ENCODE peak calls at places on chromosomes 6 and 20, in seven cellular contexts. S, K, I, M, E, W and H are unnamed samples.

GRCh38 chr6:56760842-56761241 is 118.2 kb upstream of the DST start:
- DNase-seq in M (no peak), S (no peak), E (no peak), I (no peak), K (no peak), W (no peak), H (no peak)

GRCh38 chr6:148342146-148343027 is at the start of gene SASH1:
- DNase-seq in W (peak; percentile 70), M (peak; percentile 64), I (peak; percentile 92), K (peak; percentile 44), E (peak; percentile 71), S (peak; percentile 61), H (peak; percentile 84)

GRCh38 chr20:40562031-40562430 is 127.0 kb downstream of the MAFB start:
- DNase-seq in K (no peak), I (peak; percentile 76), E (peak; percentile 19), S (no peak), W (peak; percentile 16), M (no peak), H (no peak)

GRCh38 chr6:95496769-95497426 is 80.4 kb upstream of the MANEA start:
- DNase-seq in S (no peak), K (no peak), E (no peak), W (no peak), M (no peak), I (no peak), H (no peak)

GRCh38 chr6:133424359-133424758 is 183.2 kb downstream of the EYA4 start:
- DNase-seq in M (no peak), S (no peak), W (no peak), E (no peak), I (no peak), K (no peak), H (no peak)

GRCh38 chr6:164097557-164098398 is 683.3 kb downstream of the QKI start:
- DNase-seq in I (peak; percentile 71), K (no peak), E (no peak), W (peak; percentile 49), M (no peak), S (peak; percentile 38), H (peak; percentile 55)

GRCh38 chr20:11958852-11959251 is 41.2 kb downstream of the BTBD3 start:
- DNase-seq in W (peak; percentile 6), E (no peak), I (no peak), M (no peak), S (no peak), K (no peak), H (no peak)

GRCh38 chr6:69868252-69868804 is 2.0 kb downstream of the COL19A1 start:
- DNase-seq in I (no peak), W (no peak), M (no peak), S (no peak), K (no peak), E (no peak), H (no peak)

GRCh38 chr6:89270951-89271721 is 44.0 kb downstream of the GABRR2 start:
- DNase-seq in K (no peak), E (no peak), S (no peak), W (no peak), I (no peak), M (no peak), H (no peak)

GRCh38 chr6:155234687-155235543 is 28.9 kb upstream of the CLDN20 start:
- DNase-seq in W (peak; percentile 12), K (no peak), I (peak; percentile 49), E (no peak), S (no peak), M (no peak), H (no peak)

GRCh38 chr6:109265530-109265929 is 116.7 kb downstream of the CD164 start:
- DNase-seq in I (no peak), K (no peak), W (no peak), E (no peak), M (no peak), S (no peak), H (no peak)

GRCh38 chr6:45838996-45839395 is 176.7 kb downstream of the CLIC5 start:
- DNase-seq in W (no peak), K (no peak), M (no peak), E (no peak), I (no peak), S (no peak), H (no peak)

GRCh38 chr6:453152-453551 is 61.6 kb downstream of the IRF4 start:
- DNase-seq in E (no peak), W (peak; percentile 3), I (peak; percentile 32), M (peak; percentile 20), S (no peak), K (no peak), H (peak; percentile 62)

GRCh38 chr20:4084721-4085120 is 69.4 kb upstream of the RNF24 start:
- DNase-seq in K (no peak), M (peak; percentile 13), I (no peak), W (no peak), S (no peak), E (no peak), H (no peak)

GRCh38 chr6:34027445-34027936 is 118.4 kb downstream of the GRM4 start:
- DNase-seq in E (peak; percentile 64), W (peak; percentile 28), M (no peak), I (peak; percentile 92), K (no peak), S (peak; percentile 34), H (peak; percentile 22)

GRCh38 chr6:163243083-163243482 is 171.4 kb upstream of the QKI start:
- DNase-seq in K (no peak), W (no peak), I (no peak), S (no peak), E (no peak), M (no peak), H (no peak)

GRCh38 chr6:108837236-108837971 is 10.8 kb upstream of the ARMC2 start:
- DNase-seq in I (no peak), W (peak; percentile 25), M (no peak), S (no peak), K (no peak), E (no peak), H (no peak)

GRCh38 chr6:135861189-135861588 is 9.7 kb downstream of the PDE7B start:
- DNase-seq in K (no peak), M (no peak), S (no peak), E (no peak), I (no peak), W (no peak), H (no peak)

DNA sequence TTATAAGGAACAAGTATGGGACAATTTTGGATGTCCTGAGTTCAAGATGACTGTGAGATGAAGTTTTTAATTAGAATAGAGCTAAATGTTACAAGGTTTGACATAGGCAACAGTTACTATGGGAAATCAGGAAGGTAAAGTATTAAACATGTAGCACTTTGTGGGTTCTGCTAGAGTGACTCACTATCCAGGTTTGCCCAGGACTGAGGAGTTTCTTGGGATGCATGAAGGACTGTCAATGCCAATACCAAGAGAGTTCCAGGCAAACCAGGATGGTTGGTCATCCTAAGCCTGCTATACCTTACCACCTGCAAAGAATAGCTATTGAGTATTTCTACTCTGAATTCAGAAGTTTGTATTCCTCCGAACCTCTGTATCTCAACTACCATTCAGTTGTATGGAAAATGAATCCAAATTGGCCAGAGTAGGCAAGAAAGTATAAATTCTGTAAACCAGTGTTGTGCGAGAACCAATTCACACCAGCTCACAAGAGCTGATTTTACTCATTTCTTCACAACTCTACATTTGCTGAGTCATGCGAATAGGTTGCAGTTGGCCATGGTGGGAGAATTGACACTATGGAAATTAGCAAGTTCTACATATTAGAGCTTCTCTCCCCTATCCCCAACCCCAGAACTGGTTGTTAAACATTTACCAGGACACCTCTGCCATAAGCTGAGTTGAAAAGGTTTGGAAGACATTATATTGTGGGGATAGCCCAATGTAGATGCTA is 449.6 kb downstream of the PLCB1 start:
- DNase-seq in S (no peak), M (no peak), W (no peak), I (no peak), E (no peak), K (no peak), H (no peak)
- TF ChIP-seq CTCF in S (no peak), M (no peak), W (no peak), I (no peak), E (no peak), K (no peak), H (no peak)

GRCh38 chr20:2998728-2999127 is 44.7 kb upstream of the GNRH2 start:
- DNase-seq in E (no peak), S (no peak), K (no peak), I (no peak), W (no peak), M (no peak), H (no peak)

GRCh38 chr20:2995796-2996195 is 47.6 kb upstream of the GNRH2 start:
- DNase-seq in M (no peak), S (no peak), I (no peak), E (no peak), K (no peak), W (no peak), H (no peak)

GRCh38 chr20:3003416-3003815 is 40.0 kb upstream of the GNRH2 start:
- DNase-seq in K (no peak), W (no peak), S (no peak), M (no peak), E (no peak), I (no peak), H (no peak)

GRCh38 chr20:3000852-3001523 is 42.4 kb upstream of the GNRH2 start:
- DNase-seq in M (no peak), W (peak; percentile 69), K (peak; percentile 35), E (no peak), S (no peak), I (no peak), H (peak; percentile 85)
- H3K4me3 ChIP-seq in M (no peak overlapping the region), W (no peak overlapping the region), K (no peak overlapping the region), E (no peak overlapping the region), S (no peak overlapping the region), I (no peak overlapping the region), H (no peak overlapping the region)

GRCh38 chr20:23254505-23254904 is 96.1 kb upstream of the NXT1 start:
- DNase-seq in E (no peak), K (no peak), S (no peak), I (no peak), M (no peak), W (no peak), H (no peak)

GRCh38 chr20:23254034-23254433 is 96.6 kb upstream of the NXT1 start:
- DNase-seq in I (no peak), K (no peak), W (no peak), E (no peak), M (no peak), S (no peak), H (no peak)

GRCh38 chr20:23253524-23253923 is 97.1 kb upstream of the NXT1 start:
- DNase-seq in E (no peak), K (no peak), S (no peak), I (no peak), W (no peak), M (no peak), H (no peak)

GRCh38 chr20:23249541-23249940 is 101.0 kb upstream of the NXT1 start:
- DNase-seq in I (peak; percentile 38), E (no peak), W (no peak), S (no peak), M (no peak), K (no peak), H (no peak)

DNA sequence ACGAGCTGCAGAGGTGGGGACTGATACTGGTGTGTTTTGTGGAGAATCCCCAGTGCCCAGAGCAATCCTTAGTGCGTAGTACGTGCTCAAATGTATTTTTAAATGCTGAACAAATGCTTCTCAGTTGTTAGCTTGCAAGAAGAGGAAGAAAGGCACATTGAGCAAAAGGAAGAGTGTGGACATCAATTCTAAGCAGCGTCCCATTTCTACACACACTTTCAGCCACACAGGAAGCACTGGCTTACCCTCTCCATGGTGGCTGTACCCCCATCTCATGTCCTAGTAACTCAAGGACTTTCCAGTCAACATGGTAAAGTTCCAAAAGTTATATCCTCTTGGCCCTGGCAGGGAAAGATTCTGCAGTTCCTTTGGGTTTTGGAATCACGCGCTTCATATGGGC is 98.8 kb upstream of the NXT1 start:
- DNase-seq in E (no peak), W (no peak), I (no peak), M (no peak), S (no peak), K (no peak), H (no peak)
- TF ChIP-seq CTCF in E (no peak), W (no peak), I (no peak), M (no peak), S (no peak), K (no peak), H (no peak)

GRCh38 chr6:31663087-31663960 is 1.5 kb downstream of the GPANK1 start:
- DNase-seq in M (no peak), W (no peak), I (no peak), K (no peak), E (no peak), S (no peak), H (peak; percentile 24)
- H3K4me3 ChIP-seq in M (peak overlapping the region; percentile 76), W (peak overlapping the region; percentile 98), I (peak overlapping the region; percentile 96), K (peak overlapping the region; percentile 95), E (peak overlapping the region; percentile 76), S (peak overlapping the region; percentile 91), H (peak overlapping the region; percentile 94)